ENCODE peak calls at places on chromosomes 4 and X, in ten cellular contexts. P is nucleus accumbens; R is mesenteric fat pad; W is Right ventricle myocardium superior; G is stimulated activated CD4-positive, alpha-beta T cell treated with anti-CD3 and anti-CD28 coated beads, TNF-alpha, amount 100 ng/mL, for 1 hour; E is AG09309; S is activated CD4-positive, CD25-positive, alpha-beta regulatory T cell treated with anti-CD3 and anti-CD28 coated beads, Interleukin-2, amount 50 U/mL, for 72 hours; I is SW 1271; Z is GOT3; M is GM06990. X is an unnamed sample.

GRCh38 chrX:118261136-118261535 is 84.8 kb upstream of the WDR44 start:
- DNase-seq in M (no peak), W (no peak), I (no peak), R (no peak), G (no peak), S (no peak), E (no peak), Z (no peak), P (no peak), X (no peak)

GRCh38 chrX:13983734-13984133 is 46.0 kb downstream of the GEMIN8 start:
- DNase-seq in E (no peak), W (no peak), S (no peak), Z (no peak), G (no peak), P (no peak), R (no peak), I (no peak), M (peak; percentile 6), X (no peak)

GRCh38 chrX:9995855-9996339 is 28.7 kb downstream of the CLDN34 start:
- DNase-seq in M (peak; percentile 67), G (peak; percentile 73), W (peak; percentile 90), R (peak; percentile 93), P (peak; percentile 77), E (peak; percentile 66), S (peak; percentile 81), I (no peak), Z (peak; percentile 66), X (peak; percentile 33)

GRCh38 chr4:149531861-149532260 is 283.8 kb downstream of the IQCM start:
- DNase-seq in E (no peak), R (no peak), W (no peak), P (no peak), Z (no peak), I (no peak), S (no peak), G (no peak), M (no peak), X (no peak)

GRCh38 chrX:118325453-118325852 is 20.5 kb upstream of the WDR44 start:
- DNase-seq in I (no peak), S (no peak), G (no peak), P (no peak), E (no peak), R (no peak), W (no peak), Z (no peak), M (no peak), X (no peak)

GRCh38 chrX:71067727-71068051 is 445 bp downstream of the SNX12 start:
- DNase-seq in M (no peak), P (no peak), I (no peak), W (no peak), R (no peak), S (no peak), E (no peak), Z (no peak), G (no peak), X (no peak)

GRCh38 chr4:138919094-138919936 is 96.3 kb upstream of the NOCT start:
- DNase-seq in R (no peak), S (peak; percentile 64), W (peak; percentile 84), I (no peak), E (peak; percentile 28), P (peak; percentile 67), Z (peak; percentile 4), M (no peak), G (peak; percentile 20), X (no peak)

GRCh38 chrX:1305411-1305810 is 31.2 kb upstream of the IL3RA start:
- DNase-seq in M (no peak), W (no peak), G (no peak), E (no peak), Z (no peak), P (no peak), S (no peak), I (no peak), R (no peak), X (no peak)

GRCh38 chr4:52664479-52664878 is 5.4 kb upstream of the USP46 start:
- DNase-seq in S (no peak), M (no peak), I (no peak), E (no peak), P (no peak), G (no peak), R (no peak), Z (no peak), W (no peak), X (no peak)

GRCh38 chr4:145936142-145937020 is 2.2 kb downstream of the ZNF827 start:
- DNase-seq in M (peak; percentile 83), P (peak; percentile 77), W (peak; percentile 69), R (no peak), E (no peak), S (peak; percentile 54), Z (no peak), I (peak; percentile 27), G (peak; percentile 35), X (no peak)

GRCh38 chrX:118627084-118627758 is 100.2 kb upstream of the IL13RA1 start:
- DNase-seq in G (no peak), E (no peak), M (no peak), S (no peak), I (no peak), Z (no peak), W (no peak), P (no peak), R (no peak), X (no peak)

GRCh38 chr4:73259552-73260140 is 1.0 kb upstream of the ANKRD17 start:
- DNase-seq in E (no peak), S (no peak), G (no peak), Z (peak; percentile 20), W (no peak), R (no peak), I (peak; percentile 35), M (no peak), P (no peak), X (no peak)

GRCh38 chr4:55409468-55410171 is 13.9 kb downstream of the TMEM165 start:
- DNase-seq in M (no peak), E (no peak), G (no peak), R (no peak), Z (no peak), W (no peak), I (no peak), S (no peak), P (no peak), X (no peak)

X was measured in skeletal muscle cell.